ENCODE peak calls at places on chromosomes 4 and X, in ten cellular contexts. One of them, this sample, is unnamed.

GRCh38 chr4:17561195-17561909 is 15.6 kb upstream of the LAP3 start:
- DNase-seq in tibial nerve: no peak
- DNase-seq in uterus: no peak
- DNase-seq in transverse colon: no peak
- DNase-seq in A549: no peak
- DNase-seq in ovary: no peak
- DNase-seq in Peyer's patch: no peak
- DNase-seq in HCT116: no peak
- DNase-seq in esophagus squamous epithelium: no peak
- DNase-seq in IMR-90: peak; percentile 79
- DNase-seq in this sample: no peak

GRCh38 chrX:24619647-24620046 is 27.5 kb downstream of the PCYT1B start:
- DNase-seq in tibial nerve: peak; percentile 4
- DNase-seq in uterus: no peak
- DNase-seq in transverse colon: no peak
- DNase-seq in A549: peak; percentile 19
- DNase-seq in ovary: peak; percentile 47
- DNase-seq in Peyer's patch: no peak
- DNase-seq in HCT116: no peak
- DNase-seq in esophagus squamous epithelium: no peak
- DNase-seq in IMR-90: peak; percentile 38
- DNase-seq in this sample: no peak

GRCh38 chr4:140924761-140925392 is 168.7 kb upstream of the TBC1D9 start:
- DNase-seq in tibial nerve: no peak
- DNase-seq in uterus: no peak
- DNase-seq in transverse colon: no peak
- DNase-seq in A549: no peak
- DNase-seq in ovary: no peak
- DNase-seq in Peyer's patch: no peak
- DNase-seq in HCT116: no peak
- DNase-seq in esophagus squamous epithelium: no peak
- DNase-seq in IMR-90: no peak
- DNase-seq in this sample: no peak

GRCh38 chrX:119398974-119399771 is at the start of gene SLC25A43:
- DNase-seq in tibial nerve: no peak
- DNase-seq in uterus: peak; percentile 53
- DNase-seq in transverse colon: peak; percentile 57
- DNase-seq in A549: peak; percentile 44
- DNase-seq in ovary: peak; percentile 57
- DNase-seq in Peyer's patch: peak; percentile 22
- DNase-seq in HCT116: no peak
- DNase-seq in esophagus squamous epithelium: no peak
- DNase-seq in IMR-90: no peak
- DNase-seq in this sample: peak; percentile 18

GRCh38 chr4:59161249-59161648 is 2038.9 kb upstream of the ADGRL3 start:
- DNase-seq in tibial nerve: no peak
- DNase-seq in uterus: no peak
- DNase-seq in transverse colon: no peak
- DNase-seq in A549: no peak
- DNase-seq in ovary: no peak
- DNase-seq in Peyer's patch: no peak
- DNase-seq in HCT116: no peak
- DNase-seq in esophagus squamous epithelium: no peak
- DNase-seq in IMR-90: no peak
- DNase-seq in this sample: no peak

GRCh38 chrX:26653050-26653449 is 437.1 kb downstream of the MAGEB5 start:
- DNase-seq in tibial nerve: no peak
- DNase-seq in uterus: no peak
- DNase-seq in transverse colon: no peak
- DNase-seq in A549: no peak
- DNase-seq in ovary: no peak
- DNase-seq in Peyer's patch: no peak
- DNase-seq in HCT116: no peak
- DNase-seq in esophagus squamous epithelium: no peak
- DNase-seq in IMR-90: no peak
- DNase-seq in this sample: no peak

GRCh38 chrX:19515615-19516105 is 352 bp upstream of the MAP3K15 start:
- DNase-seq in tibial nerve: no peak
- DNase-seq in uterus: no peak
- DNase-seq in transverse colon: no peak
- DNase-seq in A549: peak; percentile 10
- DNase-seq in ovary: peak; percentile 58
- DNase-seq in Peyer's patch: no peak
- DNase-seq in HCT116: no peak
- DNase-seq in esophagus squamous epithelium: no peak
- DNase-seq in IMR-90: no peak
- DNase-seq in this sample: no peak

GRCh38 chr4:70225824-70226223 is at the start of gene FDCSP:
- DNase-seq in tibial nerve: no peak
- DNase-seq in uterus: no peak
- DNase-seq in transverse colon: no peak
- DNase-seq in A549: no peak
- DNase-seq in ovary: no peak
- DNase-seq in Peyer's patch: no peak
- DNase-seq in HCT116: no peak
- DNase-seq in esophagus squamous epithelium: no peak
- DNase-seq in IMR-90: no peak
- DNase-seq in this sample: no peak

GRCh38 chr4:72376901-72377300 is 192.1 kb downstream of the ADAMTS3 start:
- DNase-seq in tibial nerve: no peak
- DNase-seq in uterus: no peak
- DNase-seq in transverse colon: no peak
- DNase-seq in A549: no peak
- DNase-seq in ovary: no peak
- DNase-seq in Peyer's patch: no peak
- DNase-seq in HCT116: no peak
- DNase-seq in esophagus squamous epithelium: no peak
- DNase-seq in IMR-90: no peak
- DNase-seq in this sample: no peak

GRCh38 chr4:94641702-94642560 is 115.8 kb upstream of the BMPR1B start:
- DNase-seq in tibial nerve: no peak
- DNase-seq in uterus: no peak
- DNase-seq in transverse colon: no peak
- DNase-seq in A549: peak; percentile 84
- DNase-seq in ovary: no peak
- DNase-seq in Peyer's patch: no peak
- DNase-seq in HCT116: peak; percentile 64
- DNase-seq in esophagus squamous epithelium: no peak
- DNase-seq in IMR-90: peak; percentile 78
- DNase-seq in this sample: no peak

GRCh38 chrX:106734827-106735226 is 8.3 kb downstream of the RNF128 start:
- DNase-seq in tibial nerve: no peak
- DNase-seq in uterus: no peak
- DNase-seq in transverse colon: no peak
- DNase-seq in A549: no peak
- DNase-seq in ovary: no peak
- DNase-seq in Peyer's patch: no peak
- DNase-seq in HCT116: no peak
- DNase-seq in esophagus squamous epithelium: no peak
- DNase-seq in IMR-90: no peak
- DNase-seq in this sample: no peak
- H3K27ac ChIP-seq in tibial nerve: no peak overlapping the region
- H3K27ac ChIP-seq in uterus: no peak overlapping the region
- H3K27ac ChIP-seq in transverse colon: no peak overlapping the region
- H3K27ac ChIP-seq in A549: no peak overlapping the region
- H3K27ac ChIP-seq in ovary: no peak overlapping the region
- H3K27ac ChIP-seq in Peyer's patch: no peak overlapping the region
- H3K27ac ChIP-seq in HCT116: no peak overlapping the region
- H3K27ac ChIP-seq in esophagus squamous epithelium: no peak overlapping the region
- H3K27ac ChIP-seq in IMR-90: no peak overlapping the region
- H3K27ac ChIP-seq in this sample: no peak overlapping the region

DNA sequence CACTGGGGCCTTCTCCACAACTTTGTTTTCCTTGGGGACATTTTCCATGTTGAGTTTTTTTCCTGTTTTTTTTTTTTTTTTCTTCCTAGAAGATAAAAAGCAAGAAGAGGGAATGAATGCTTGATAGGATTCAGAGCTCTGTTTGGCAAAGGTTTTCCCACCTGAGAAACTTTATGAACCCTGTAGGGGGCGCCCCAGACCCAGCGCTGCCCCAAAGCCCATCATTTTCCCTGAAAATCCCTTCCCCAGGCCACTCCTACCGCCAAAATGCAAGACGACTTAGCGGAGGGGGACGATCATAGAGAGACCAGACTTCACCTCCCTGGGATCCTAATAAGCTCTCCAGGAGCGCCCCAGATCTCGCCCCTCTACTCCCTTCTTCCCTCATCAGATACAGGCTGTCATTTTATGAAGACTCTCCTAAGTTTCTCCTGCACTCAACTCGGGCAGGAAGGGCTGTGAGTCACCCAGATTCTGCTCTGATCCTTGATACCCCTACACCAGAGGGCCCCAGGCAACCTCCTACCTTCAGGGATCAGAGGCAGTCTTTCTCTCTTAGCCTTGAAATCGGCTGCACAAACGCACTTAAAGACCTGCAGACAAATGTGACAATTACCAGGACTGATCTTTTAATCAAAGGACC is 1.4 kb downstream of the BEX5 start:
- DNase-seq in tibial nerve: no peak
- DNase-seq in uterus: no peak
- DNase-seq in transverse colon: peak; percentile 9
- DNase-seq in A549: no peak
- DNase-seq in ovary: peak; percentile 37
- DNase-seq in Peyer's patch: no peak
- DNase-seq in HCT116: no peak
- DNase-seq in esophagus squamous epithelium: no peak
- DNase-seq in IMR-90: no peak
- DNase-seq in this sample: no peak
- TF ChIP-seq CTCF in tibial nerve: no peak
- TF ChIP-seq CTCF in uterus: no peak
- TF ChIP-seq CTCF in transverse colon: no peak
- TF ChIP-seq CTCF in A549: no peak
- TF ChIP-seq CTCF in ovary: no peak
- TF ChIP-seq CTCF in Peyer's patch: peak; percentile 9
- TF ChIP-seq CTCF in HCT116: peak; percentile 36
- TF ChIP-seq CTCF in esophagus squamous epithelium: peak; percentile 14
- TF ChIP-seq CTCF in IMR-90: no peak
- TF ChIP-seq CTCF in this sample: peak; percentile 20

DNA sequence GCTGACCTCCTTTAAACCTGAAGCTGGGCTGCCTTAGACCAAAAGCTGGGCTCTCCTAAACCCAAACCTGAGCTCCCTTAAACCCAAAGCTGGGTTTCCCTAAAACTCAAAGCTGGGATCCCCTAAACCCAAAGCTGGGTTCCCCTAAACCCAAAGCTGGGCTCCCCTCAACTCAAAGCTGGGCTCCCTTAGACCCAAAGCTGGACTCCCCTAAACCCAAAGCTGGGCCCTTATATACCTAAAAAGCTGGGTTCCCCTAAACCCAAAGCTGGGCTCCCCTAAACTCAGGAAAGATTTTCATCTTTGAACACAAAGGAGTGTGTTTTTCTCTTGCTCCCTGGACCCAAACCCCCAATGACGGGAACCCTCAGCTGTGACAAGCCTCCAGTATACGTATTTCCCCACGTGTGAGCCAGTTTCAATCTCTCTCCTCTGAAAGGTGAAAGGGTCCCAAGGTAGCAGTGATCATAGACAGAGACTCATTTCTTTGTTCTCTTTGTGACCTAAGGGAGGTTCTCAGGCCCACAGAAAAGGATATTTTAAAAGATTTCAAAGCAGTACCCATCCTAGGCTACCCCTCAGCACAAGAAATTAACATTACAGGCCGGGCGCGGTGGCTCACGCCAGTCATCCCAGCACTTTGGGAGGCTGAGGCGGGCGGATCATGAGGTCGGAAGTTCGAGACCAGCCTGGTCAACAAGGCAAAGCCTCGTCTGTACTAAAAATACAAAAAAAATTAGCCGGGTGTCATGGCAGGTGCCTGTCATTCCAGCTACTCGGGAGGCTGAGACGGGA is 31.3 kb upstream of the ASMTL start:
- DNase-seq in tibial nerve: no peak
- DNase-seq in uterus: no peak
- DNase-seq in transverse colon: no peak
- DNase-seq in A549: no peak
- DNase-seq in ovary: no peak
- DNase-seq in Peyer's patch: peak; percentile 16
- DNase-seq in HCT116: no peak
- DNase-seq in esophagus squamous epithelium: no peak
- DNase-seq in IMR-90: no peak
- DNase-seq in this sample: no peak
- TF ChIP-seq POLR2A in tibial nerve: no peak
- TF ChIP-seq POLR2A in uterus: no peak
- TF ChIP-seq POLR2A in transverse colon: no peak
- TF ChIP-seq POLR2A in A549: no peak
- TF ChIP-seq POLR2A in ovary: no peak
- TF ChIP-seq POLR2A in Peyer's patch: no peak
- TF ChIP-seq POLR2A in HCT116: no peak
- TF ChIP-seq POLR2A in esophagus squamous epithelium: no peak
- TF ChIP-seq POLR2A in IMR-90: no peak
- TF ChIP-seq POLR2A in this sample: no peak

GRCh38 chr4:53962516-53963225 is 101.7 kb downstream of the CHIC2 start:
- DNase-seq in tibial nerve: peak; percentile 3
- DNase-seq in uterus: no peak
- DNase-seq in transverse colon: no peak
- DNase-seq in A549: no peak
- DNase-seq in ovary: no peak
- DNase-seq in Peyer's patch: no peak
- DNase-seq in HCT116: no peak
- DNase-seq in esophagus squamous epithelium: no peak
- DNase-seq in IMR-90: peak; percentile 90
- DNase-seq in this sample: no peak
- H3K27ac ChIP-seq in tibial nerve: no peak overlapping the region
- H3K27ac ChIP-seq in uterus: no peak overlapping the region
- H3K27ac ChIP-seq in transverse colon: no peak overlapping the region
- H3K27ac ChIP-seq in A549: no peak overlapping the region
- H3K27ac ChIP-seq in ovary: no peak overlapping the region
- H3K27ac ChIP-seq in Peyer's patch: no peak overlapping the region
- H3K27ac ChIP-seq in HCT116: no peak overlapping the region
- H3K27ac ChIP-seq in esophagus squamous epithelium: peak overlapping the region; percentile 42
- H3K27ac ChIP-seq in IMR-90: peak overlapping the region; percentile 11
- H3K27ac ChIP-seq in this sample: no peak overlapping the region

DNA sequence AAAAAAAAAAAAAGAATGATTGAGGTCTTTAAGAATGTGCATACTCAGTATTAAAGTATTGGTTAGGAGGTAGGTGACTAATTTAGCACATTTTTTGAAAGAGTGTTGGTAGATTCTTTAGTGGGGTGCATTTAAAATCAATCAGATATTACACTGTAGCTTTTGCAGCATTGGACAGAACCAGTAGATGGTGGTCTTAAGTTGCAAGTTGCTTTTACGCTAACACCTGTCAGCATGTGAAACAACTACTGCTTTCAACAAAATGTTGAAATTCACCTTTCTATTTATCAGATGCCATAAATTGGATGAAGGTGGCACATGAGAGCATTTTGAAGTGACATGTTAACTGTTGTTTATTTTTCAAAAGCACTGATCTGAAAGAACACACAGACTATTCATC is 41.0 kb downstream of the NAA11 start:
- DNase-seq in tibial nerve: no peak
- DNase-seq in uterus: no peak
- DNase-seq in transverse colon: no peak
- DNase-seq in A549: no peak
- DNase-seq in ovary: no peak
- DNase-seq in Peyer's patch: no peak
- DNase-seq in HCT116: no peak
- DNase-seq in esophagus squamous epithelium: no peak
- DNase-seq in IMR-90: no peak
- DNase-seq in this sample: no peak
- TF ChIP-seq CTCF in tibial nerve: no peak
- TF ChIP-seq CTCF in uterus: no peak
- TF ChIP-seq CTCF in transverse colon: no peak
- TF ChIP-seq CTCF in A549: no peak
- TF ChIP-seq CTCF in ovary: no peak
- TF ChIP-seq CTCF in Peyer's patch: no peak
- TF ChIP-seq CTCF in HCT116: no peak
- TF ChIP-seq CTCF in esophagus squamous epithelium: no peak
- TF ChIP-seq CTCF in IMR-90: no peak
- TF ChIP-seq CTCF in this sample: no peak

This sample was measured in heart left ventricle.